ENCODE peak calls at places on chromosomes 7 and 10, in five cellular contexts. One of them, this sample, is unnamed.

GRCh38 chr10:58757352-58758071 is 244.8 kb downstream of the BICC1 start:
- DNase-seq in hippocampal formation: no peak
- DNase-seq in activated CD4-positive, alpha-beta T cell treated with anti-CD3 and anti-CD28 coated beads, Interleukin-2, amount 50 U/mL, for 4 hours: no peak
- DNase-seq in epithelial cell of esophagus: no peak
- DNase-seq in central memory CD4-positive, alpha-beta T cell: no peak
- DNase-seq in this sample: no peak

GRCh38 chr7:64618785-64619456 is 47.0 kb upstream of the ZNF107 start:
- DNase-seq in hippocampal formation: peak
- DNase-seq in activated CD4-positive, alpha-beta T cell treated with anti-CD3 and anti-CD28 coated beads, Interleukin-2, amount 50 U/mL, for 4 hours: no peak
- DNase-seq in epithelial cell of esophagus: peak
- DNase-seq in central memory CD4-positive, alpha-beta T cell: peak
- DNase-seq in this sample: peak

GRCh38 chr10:14751576-14752330 is 22.9 kb downstream of the FAM107B start:
- DNase-seq in hippocampal formation: no peak
- DNase-seq in activated CD4-positive, alpha-beta T cell treated with anti-CD3 and anti-CD28 coated beads, Interleukin-2, amount 50 U/mL, for 4 hours: no peak
- DNase-seq in epithelial cell of esophagus: no peak
- DNase-seq in central memory CD4-positive, alpha-beta T cell: no peak
- DNase-seq in this sample: peak

GRCh38 chr10:73911553-73912004 is 647 bp downstream of the PLAU start:
- DNase-seq in hippocampal formation: no peak
- DNase-seq in activated CD4-positive, alpha-beta T cell treated with anti-CD3 and anti-CD28 coated beads, Interleukin-2, amount 50 U/mL, for 4 hours: no peak
- DNase-seq in epithelial cell of esophagus: peak
- DNase-seq in central memory CD4-positive, alpha-beta T cell: no peak
- DNase-seq in this sample: no peak

GRCh38 chr10:124224331-124225028 is 131.1 kb upstream of the CHST15 start:
- DNase-seq in hippocampal formation: no peak
- DNase-seq in activated CD4-positive, alpha-beta T cell treated with anti-CD3 and anti-CD28 coated beads, Interleukin-2, amount 50 U/mL, for 4 hours: no peak
- DNase-seq in epithelial cell of esophagus: no peak
- DNase-seq in central memory CD4-positive, alpha-beta T cell: no peak
- DNase-seq in this sample: peak

GRCh38 chr10:43259981-43260761 is 6.7 kb downstream of the RASGEF1A start:
- DNase-seq in hippocampal formation: no peak
- DNase-seq in activated CD4-positive, alpha-beta T cell treated with anti-CD3 and anti-CD28 coated beads, Interleukin-2, amount 50 U/mL, for 4 hours: no peak
- DNase-seq in epithelial cell of esophagus: peak
- DNase-seq in central memory CD4-positive, alpha-beta T cell: no peak
- DNase-seq in this sample: peak

GRCh38 chr7:26857534-26858228 is 6.7 kb downstream of the SKAP2 start:
- DNase-seq in hippocampal formation: no peak
- DNase-seq in activated CD4-positive, alpha-beta T cell treated with anti-CD3 and anti-CD28 coated beads, Interleukin-2, amount 50 U/mL, for 4 hours: no peak
- DNase-seq in epithelial cell of esophagus: no peak
- DNase-seq in central memory CD4-positive, alpha-beta T cell: no peak
- DNase-seq in this sample: no peak

GRCh38 chr7:15464762-15465144 is 97.1 kb downstream of the AGMO start:
- DNase-seq in hippocampal formation: no peak
- DNase-seq in activated CD4-positive, alpha-beta T cell treated with anti-CD3 and anti-CD28 coated beads, Interleukin-2, amount 50 U/mL, for 4 hours: no peak
- DNase-seq in epithelial cell of esophagus: no peak
- DNase-seq in central memory CD4-positive, alpha-beta T cell: no peak
- DNase-seq in this sample: no peak

GRCh38 chr10:86111902-86112301 is 254.7 kb downstream of the GRID1 start:
- DNase-seq in hippocampal formation: no peak
- DNase-seq in activated CD4-positive, alpha-beta T cell treated with anti-CD3 and anti-CD28 coated beads, Interleukin-2, amount 50 U/mL, for 4 hours: no peak
- DNase-seq in epithelial cell of esophagus: no peak
- DNase-seq in central memory CD4-positive, alpha-beta T cell: no peak
- DNase-seq in this sample: no peak

GRCh38 chr10:68154211-68154497 is 44.9 kb downstream of the MYPN start:
- DNase-seq in hippocampal formation: peak
- DNase-seq in activated CD4-positive, alpha-beta T cell treated with anti-CD3 and anti-CD28 coated beads, Interleukin-2, amount 50 U/mL, for 4 hours: no peak
- DNase-seq in epithelial cell of esophagus: no peak
- DNase-seq in central memory CD4-positive, alpha-beta T cell: no peak
- DNase-seq in this sample: peak

GRCh38 chr7:140230517-140230861 is 53.7 kb upstream of the KDM7A start:
- DNase-seq in hippocampal formation: no peak
- DNase-seq in activated CD4-positive, alpha-beta T cell treated with anti-CD3 and anti-CD28 coated beads, Interleukin-2, amount 50 U/mL, for 4 hours: peak
- DNase-seq in epithelial cell of esophagus: peak
- DNase-seq in central memory CD4-positive, alpha-beta T cell: peak
- DNase-seq in this sample: peak

GRCh38 chr7:29035044-29035740 is 77.1 kb upstream of the TRIL start:
- DNase-seq in hippocampal formation: no peak
- DNase-seq in activated CD4-positive, alpha-beta T cell treated with anti-CD3 and anti-CD28 coated beads, Interleukin-2, amount 50 U/mL, for 4 hours: no peak
- DNase-seq in epithelial cell of esophagus: peak
- DNase-seq in central memory CD4-positive, alpha-beta T cell: no peak
- DNase-seq in this sample: peak

GRCh38 chr10:5987747-5988146 is 10.4 kb upstream of the IL15RA start:
- DNase-seq in hippocampal formation: no peak
- DNase-seq in activated CD4-positive, alpha-beta T cell treated with anti-CD3 and anti-CD28 coated beads, Interleukin-2, amount 50 U/mL, for 4 hours: no peak
- DNase-seq in epithelial cell of esophagus: no peak
- DNase-seq in central memory CD4-positive, alpha-beta T cell: no peak
- DNase-seq in this sample: no peak

GRCh38 chr10:116817178-116817577 is 32.1 kb upstream of the ENO4 start:
- DNase-seq in hippocampal formation: no peak
- DNase-seq in activated CD4-positive, alpha-beta T cell treated with anti-CD3 and anti-CD28 coated beads, Interleukin-2, amount 50 U/mL, for 4 hours: no peak
- DNase-seq in epithelial cell of esophagus: no peak
- DNase-seq in central memory CD4-positive, alpha-beta T cell: no peak
- DNase-seq in this sample: no peak

GRCh38 chr7:69800495-69800894 is 202.2 kb downstream of the AUTS2 start:
- DNase-seq in hippocampal formation: no peak
- DNase-seq in activated CD4-positive, alpha-beta T cell treated with anti-CD3 and anti-CD28 coated beads, Interleukin-2, amount 50 U/mL, for 4 hours: no peak
- DNase-seq in epithelial cell of esophagus: no peak
- DNase-seq in central memory CD4-positive, alpha-beta T cell: no peak
- DNase-seq in this sample: no peak

GRCh38 chr10:86687750-86688149 is 19.4 kb downstream of the LDB3 start:
- DNase-seq in hippocampal formation: no peak
- DNase-seq in activated CD4-positive, alpha-beta T cell treated with anti-CD3 and anti-CD28 coated beads, Interleukin-2, amount 50 U/mL, for 4 hours: no peak
- DNase-seq in epithelial cell of esophagus: no peak
- DNase-seq in central memory CD4-positive, alpha-beta T cell: no peak
- DNase-seq in this sample: peak

GRCh38 chr7:143514487-143514886 is 36.8 kb downstream of the TAS2R41 start:
- DNase-seq in hippocampal formation: no peak
- DNase-seq in activated CD4-positive, alpha-beta T cell treated with anti-CD3 and anti-CD28 coated beads, Interleukin-2, amount 50 U/mL, for 4 hours: no peak
- DNase-seq in epithelial cell of esophagus: no peak
- DNase-seq in central memory CD4-positive, alpha-beta T cell: no peak
- DNase-seq in this sample: no peak

GRCh38 chr7:96327429-96327828 is 5.5 kb upstream of the SLC25A13 start:
- DNase-seq in hippocampal formation: no peak
- DNase-seq in activated CD4-positive, alpha-beta T cell treated with anti-CD3 and anti-CD28 coated beads, Interleukin-2, amount 50 U/mL, for 4 hours: no peak
- DNase-seq in epithelial cell of esophagus: peak
- DNase-seq in central memory CD4-positive, alpha-beta T cell: no peak
- DNase-seq in this sample: no peak

GRCh38 chr7:1663243-1663642 is 6.8 kb upstream of the ELFN1 start:
- DNase-seq in hippocampal formation: no peak
- DNase-seq in activated CD4-positive, alpha-beta T cell treated with anti-CD3 and anti-CD28 coated beads, Interleukin-2, amount 50 U/mL, for 4 hours: no peak
- DNase-seq in epithelial cell of esophagus: no peak
- DNase-seq in central memory CD4-positive, alpha-beta T cell: no peak
- DNase-seq in this sample: no peak

GRCh38 chr10:77744249-77744648 is 106.6 kb upstream of the KCNMA1 start:
- DNase-seq in hippocampal formation: no peak
- DNase-seq in activated CD4-positive, alpha-beta T cell treated with anti-CD3 and anti-CD28 coated beads, Interleukin-2, amount 50 U/mL, for 4 hours: no peak
- DNase-seq in epithelial cell of esophagus: peak
- DNase-seq in central memory CD4-positive, alpha-beta T cell: no peak
- DNase-seq in this sample: peak

GRCh38 chr10:44974628-44975431 is 3.8 kb downstream of the DEPP1 start:
- DNase-seq in hippocampal formation: peak
- DNase-seq in activated CD4-positive, alpha-beta T cell treated with anti-CD3 and anti-CD28 coated beads, Interleukin-2, amount 50 U/mL, for 4 hours: peak
- DNase-seq in epithelial cell of esophagus: peak
- DNase-seq in central memory CD4-positive, alpha-beta T cell: peak
- DNase-seq in this sample: peak

GRCh38 chr10:122331100-122331499 is 43.4 kb upstream of the PLEKHA1 start:
- DNase-seq in hippocampal formation: no peak
- DNase-seq in activated CD4-positive, alpha-beta T cell treated with anti-CD3 and anti-CD28 coated beads, Interleukin-2, amount 50 U/mL, for 4 hours: no peak
- DNase-seq in epithelial cell of esophagus: no peak
- DNase-seq in central memory CD4-positive, alpha-beta T cell: no peak
- DNase-seq in this sample: no peak

GRCh38 chr7:6156734-6157133 is 115.7 kb downstream of the CYTH3 start:
- DNase-seq in hippocampal formation: no peak
- DNase-seq in activated CD4-positive, alpha-beta T cell treated with anti-CD3 and anti-CD28 coated beads, Interleukin-2, amount 50 U/mL, for 4 hours: no peak
- DNase-seq in epithelial cell of esophagus: no peak
- DNase-seq in central memory CD4-positive, alpha-beta T cell: no peak
- DNase-seq in this sample: no peak

GRCh38 chr7:31955641-31956040 is 114.6 kb downstream of the PDE1C start:
- DNase-seq in hippocampal formation: no peak
- DNase-seq in activated CD4-positive, alpha-beta T cell treated with anti-CD3 and anti-CD28 coated beads, Interleukin-2, amount 50 U/mL, for 4 hours: no peak
- DNase-seq in epithelial cell of esophagus: no peak
- DNase-seq in central memory CD4-positive, alpha-beta T cell: no peak
- DNase-seq in this sample: no peak